ENCODE peak calls at places on chromosomes 13 and 19, in six cellular contexts. T is immature natural killer cell; V is stimulated activated effector memory CD8-positive, alpha-beta T cell treated with anti-CD3 and anti-CD28 coated beads, Interleukin-12 subunit alpha, Interleukin-12 subunit beta, amount 100 ng/mL, for 72 hours; Q is AG04450; J is NCI-H1105 treated with DMSO at 0.1 percent for 48 hours; I is astrocyte. C is an unnamed sample.

GRCh38 chr19:38930776-38931761 is at the start of gene MRPS12:
- DNase-seq in J (peak; percentile 99), I (peak; percentile 95), Q (peak; percentile 99), T (peak; percentile 99), V (no peak), C (peak; percentile 97)

GRCh38 chr19:51417807-51418152 is 338 bp upstream of the SIGLEC10 start:
- DNase-seq in J (no peak), I (no peak), T (no peak), Q (no peak), V (no peak), C (no peak)

GRCh38 chr19:38773469-38774177 is at the start of gene LGALS7:
- DNase-seq in T (no peak), Q (no peak), J (no peak), V (no peak), I (no peak), C (no peak)

GRCh38 chr13:107883561-107884175 is 331.7 kb downstream of the LIG4 start:
- DNase-seq in V (no peak), Q (peak; percentile 48), I (peak; percentile 83), J (no peak), T (no peak), C (peak; percentile 90)

GRCh38 chr13:24392972-24393371 is 83.6 kb downstream of the C1QTNF9 start:
- DNase-seq in J (no peak), V (no peak), T (no peak), I (no peak), Q (no peak), C (no peak)

GRCh38 chr19:7534531-7534980 is 961 bp upstream of the PNPLA6 start:
- DNase-seq in T (no peak), J (peak; percentile 32), Q (peak; percentile 57), V (no peak), I (peak; percentile 83), C (peak; percentile 83)

GRCh38 chr19:19053508-19054314 is 10.1 kb upstream of the SLC25A42 start:
- DNase-seq in Q (no peak), I (no peak), V (peak; percentile 61), J (peak; percentile 6), T (peak; percentile 58), C (no peak)

GRCh38 chr19:20287070-20287469 is 120.1 kb downstream of the ZNF486 start:
- DNase-seq in Q (no peak), J (no peak), I (no peak), V (no peak), T (no peak), C (no peak)

GRCh38 chr13:99677388-99677951 is 176.2 kb downstream of the TM9SF2 start:
- DNase-seq in V (no peak), I (no peak), J (peak; percentile 91), T (no peak), Q (no peak), C (no peak)

GRCh38 chr19:18802354-18802753 is 11.2 kb upstream of the COMP start:
- DNase-seq in Q (no peak), I (no peak), V (no peak), J (no peak), T (no peak), C (no peak)

GRCh38 chr19:48480476-48481190 is 11.5 kb downstream of the CYTH2 start:
- DNase-seq in T (peak; percentile 62), J (peak; percentile 22), Q (no peak), V (peak; percentile 73), I (no peak), C (no peak)

GRCh38 chr13:106532111-106532929 is 3.1 kb downstream of the EFNB2 start:
- DNase-seq in J (no peak), V (no peak), T (no peak), Q (no peak), I (peak; percentile 43), C (peak; percentile 25)

GRCh38 chr19:6213696-6214585 is 65.8 kb downstream of the MLLT1 start:
- DNase-seq in I (no peak), T (no peak), V (no peak), Q (no peak), J (no peak), C (no peak)

GRCh38 chr13:40666905-40667621 is 622 bp upstream of the FOXO1 start:
- DNase-seq in I (no peak), V (no peak), T (no peak), J (peak; percentile 22), Q (no peak), C (no peak)

GRCh38 chr19:3463039-3463958 is 17.0 kb downstream of the SMIM24 start:
- DNase-seq in I (no peak), Q (no peak), J (no peak), T (no peak), V (no peak), C (no peak)

GRCh38 chr19:45973564-45974338 is at the start of gene NOVA2:
- DNase-seq in T (peak; percentile 19), V (peak; percentile 71), Q (no peak), I (peak; percentile 64), J (peak; percentile 58), C (peak; percentile 64)

GRCh38 chr13:76884571-76885202 is 1.5 kb downstream of the KCTD12 start:
- DNase-seq in V (no peak), T (no peak), I (peak; percentile 19), Q (no peak), J (no peak), C (no peak)